ENCODE peak calls at places on chromosomes 6 and 20, in six cellular contexts. V is IMR-90, F is astrocyte of the spinal cord, J is A549, G is GM20000, Z is testis. D is an unnamed sample.

GRCh38 chr20:3398681-3399252 is 8.7 kb downstream of the DNAAF9 start:
- DNase-seq in J (no peak), G (no peak), V (peak), F (no peak), Z (no peak), D (no peak)

GRCh38 chr20:17215167-17215566 is 11.7 kb upstream of the PCSK2 start:
- DNase-seq in G (no peak), V (no peak), J (no peak), Z (no peak), F (no peak), D (no peak)

GRCh38 chr6:159031826-159032225 is 13.0 kb downstream of the TAGAP start:
- DNase-seq in G (no peak), F (no peak), Z (no peak), J (no peak), V (no peak), D (no peak)

GRCh38 chr6:161369339-161369738 is 95.5 kb upstream of the AGPAT4 start:
- DNase-seq in J (peak), V (peak), G (no peak), F (peak), Z (no peak), D (peak)

GRCh38 chr6:148075352-148075751 is 267.3 kb upstream of the SASH1 start:
- DNase-seq in V (no peak), Z (no peak), F (no peak), J (no peak), G (no peak), D (no peak)

GRCh38 chr6:69866351-69867074 is at the start of gene COL19A1:
- DNase-seq in J (no peak), G (peak), V (no peak), Z (peak), F (peak), D (no peak)

GRCh38 chr20:36091561-36092423 is 62.7 kb upstream of the EPB41L1 start:
- DNase-seq in G (no peak), Z (no peak), F (no peak), V (no peak), J (no peak), D (no peak)

GRCh38 chr6:89984926-89985743 is 90.9 kb downstream of the GJA10 start:
- DNase-seq in G (no peak), V (peak), J (no peak), Z (no peak), F (peak), D (no peak)

GRCh38 chr6:129679250-129679649 is 30.7 kb downstream of the ARHGAP18 start:
- DNase-seq in Z (no peak), G (no peak), J (no peak), F (no peak), V (peak), D (no peak)

GRCh38 chr6:89117285-89118108 is at the start of gene SRSF12:
- DNase-seq in G (peak), F (no peak), V (peak), J (peak), Z (peak), D (no peak)

GRCh38 chr20:61965606-61966491 is 99.8 kb downstream of the TAF4 start:
- DNase-seq in V (no peak), J (no peak), Z (peak), F (no peak), G (no peak), D (peak)

GRCh38 chr20:50569864-50570836 is 60.0 kb downstream of the PTPN1 start:
- DNase-seq in J (peak), Z (peak), F (peak), V (peak), G (peak), D (peak)

GRCh38 chr6:45827952-45828530 is 187.6 kb downstream of the CLIC5 start:
- DNase-seq in V (peak), Z (peak), G (no peak), J (no peak), F (no peak), D (no peak)

GRCh38 chr20:35199696-35200095 is 26.8 kb upstream of the MMP24 start:
- DNase-seq in Z (no peak), V (peak), F (peak), J (no peak), G (no peak), D (no peak)

GRCh38 chr6:24935753-24936152 is at the start of gene RIPOR2:
- DNase-seq in G (no peak), V (no peak), J (peak), Z (peak), F (no peak), D (no peak)

GRCh38 chr6:40631760-40632159 is 44.6 kb upstream of the LRFN2 start:
- DNase-seq in F (no peak), V (no peak), G (no peak), J (no peak), Z (peak), D (no peak)

GRCh38 chr6:30615958-30616810 is 859 bp downstream of the PPP1R10 start:
- DNase-seq in V (no peak), Z (no peak), F (peak), G (no peak), J (peak), D (no peak)

GRCh38 chr20:52991783-52992182 is 19.6 kb downstream of the TSHZ2 start:
- DNase-seq in J (no peak), V (no peak), G (no peak), F (no peak), Z (no peak), D (no peak)

GRCh38 chr6:31777667-31778050 is 531 bp upstream of the VWA7 start:
- DNase-seq in F (no peak), Z (no peak), V (no peak), J (no peak), G (no peak), D (no peak)

GRCh38 chr20:57211949-57212889 is 54.2 kb downstream of the BMP7 start:
- DNase-seq in G (no peak), F (peak), Z (peak), V (peak), J (peak), D (peak)

GRCh38 chr6:71454083-71454482 is 165.5 kb downstream of the OGFRL1 start:
- DNase-seq in V (no peak), Z (no peak), G (no peak), F (no peak), J (no peak), D (no peak)

GRCh38 chr6:163127587-163127986 is 286.9 kb upstream of the QKI start:
- DNase-seq in J (no peak), Z (no peak), F (no peak), G (no peak), V (no peak), D (no peak)

GRCh38 chr6:15953152-15953880 is 175.6 kb upstream of the MYLIP start:
- DNase-seq in Z (no peak), F (no peak), V (no peak), G (no peak), J (no peak), D (no peak)

GRCh38 chr6:154367333-154367732 is 10.7 kb upstream of the IPCEF1 start:
- DNase-seq in Z (no peak), V (no peak), J (no peak), F (no peak), G (no peak), D (no peak)

GRCh38 chr20:3350412-3350811 is 57.1 kb downstream of the DNAAF9 start:
- DNase-seq in Z (no peak), F (no peak), G (no peak), J (no peak), V (no peak), D (no peak)

GRCh38 chr6:35553309-35553708 is 40.6 kb upstream of the TULP1 start:
- DNase-seq in F (no peak), J (no peak), G (no peak), V (no peak), Z (no peak), D (no peak)

GRCh38 chr6:157647261-157647915 is 175.7 kb upstream of the SNX9 start:
- DNase-seq in V (no peak), Z (no peak), F (no peak), G (no peak), J (no peak), D (no peak)

GRCh38 chr6:5126214-5126613 is 41.1 kb downstream of the PPP1R3G start:
- DNase-seq in J (no peak), Z (no peak), G (no peak), F (peak), V (peak), D (no peak)

GRCh38 chr6:54286141-54286540 is 22.1 kb upstream of the TINAG start:
- DNase-seq in V (no peak), Z (no peak), J (no peak), F (peak), G (no peak), D (no peak)

GRCh38 chr20:41376349-41376748 is 9.7 kb upstream of the EMILIN3 start:
- DNase-seq in F (no peak), Z (no peak), V (no peak), J (no peak), G (no peak), D (peak)

GRCh38 chr6:5213851-5214507 is 46.8 kb downstream of the LYRM4 start:
- DNase-seq in Z (no peak), G (no peak), F (peak), J (no peak), V (peak), D (no peak)

GRCh38 chr6:42276008-42276890 is 58.6 kb upstream of the MRPS10 start:
- DNase-seq in F (peak), V (no peak), G (no peak), Z (peak), J (no peak), D (no peak)

GRCh38 chr6:52164319-52165094 is 21.7 kb upstream of the IL17A start:
- DNase-seq in F (no peak), Z (no peak), G (no peak), V (no peak), J (no peak), D (no peak)

GRCh38 chr6:108161724-108162282 is 4.0 kb upstream of the NR2E1 start:
- DNase-seq in G (no peak), F (no peak), J (no peak), Z (no peak), V (no peak), D (no peak)

GRCh38 chr6:42960243-42961019 is at the start of gene GNMT:
- DNase-seq in J (peak), G (peak), F (no peak), V (no peak), Z (peak), D (peak)

GRCh38 chr6:43509984-43510826 is at the start of gene LRRC73:
- DNase-seq in Z (peak), G (peak), J (peak), F (peak), V (peak), D (no peak)

GRCh38 chr6:166998256-166999144 is 697 bp upstream of the CEP43 start:
- DNase-seq in F (no peak), V (no peak), Z (peak), J (peak), G (peak), D (peak)

GRCh38 chr6:33797635-33798342 is 6.0 kb downstream of the MLN start:
- DNase-seq in F (no peak), V (no peak), G (no peak), Z (no peak), J (no peak), D (no peak)
- TF ChIP-seq CTCF in F (no peak), V (no peak), G (no peak), Z (no peak), J (no peak), D (no peak)

DNA sequence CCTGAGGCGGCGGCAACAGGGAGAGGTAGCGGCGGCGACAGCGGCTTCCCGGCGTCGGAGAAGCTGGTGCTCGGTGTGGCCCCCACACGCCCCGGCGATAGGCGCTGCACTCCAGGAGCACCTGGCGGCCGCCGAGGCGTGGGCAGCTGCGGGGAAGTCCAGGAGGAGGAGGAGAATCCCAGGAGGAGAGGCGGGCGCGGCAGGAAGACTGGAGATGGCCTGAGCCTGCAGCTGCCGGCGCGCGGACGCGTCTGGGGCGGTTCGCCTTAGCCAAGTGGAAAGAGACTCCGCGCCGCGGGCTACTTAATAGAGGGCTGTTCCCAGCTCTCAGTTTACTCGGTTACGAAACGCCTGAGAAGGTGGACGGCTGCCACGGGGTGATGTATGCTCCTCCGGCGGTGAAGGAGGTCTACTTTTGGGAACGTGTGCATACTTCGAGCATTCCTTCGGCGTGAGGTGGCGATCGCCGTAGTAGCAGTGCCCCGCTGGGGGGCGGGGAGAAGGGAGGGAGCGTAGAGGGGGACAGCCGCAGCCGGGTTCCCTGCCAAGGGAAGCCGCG is at the start of gene COL12A1:
- DNase-seq in V (peak), Z (peak), F (peak), J (peak), G (peak), D (peak)
- TF ChIP-seq CTCF in V (no peak), Z (no peak), F (peak), J (no peak), G (no peak), D (no peak)

GRCh38 chr20:25083773-25084615 is 2.1 kb upstream of the VSX1 start:
- DNase-seq in F (no peak), J (no peak), G (no peak), Z (no peak), V (no peak), D (peak)

GRCh38 chr20:25082498-25082873 is 545 bp upstream of the VSX1 start:
- DNase-seq in J (peak), V (no peak), Z (no peak), F (no peak), G (no peak), D (peak)

GRCh38 chr20:25083141-25083772 is 1.3 kb upstream of the VSX1 start:
- DNase-seq in Z (no peak), V (no peak), J (no peak), G (no peak), F (no peak), D (peak)

GRCh38 chr20:25085756-25086495 is 4.0 kb upstream of the VSX1 start:
- DNase-seq in F (no peak), G (no peak), J (no peak), Z (no peak), V (no peak), D (peak)

DNA sequence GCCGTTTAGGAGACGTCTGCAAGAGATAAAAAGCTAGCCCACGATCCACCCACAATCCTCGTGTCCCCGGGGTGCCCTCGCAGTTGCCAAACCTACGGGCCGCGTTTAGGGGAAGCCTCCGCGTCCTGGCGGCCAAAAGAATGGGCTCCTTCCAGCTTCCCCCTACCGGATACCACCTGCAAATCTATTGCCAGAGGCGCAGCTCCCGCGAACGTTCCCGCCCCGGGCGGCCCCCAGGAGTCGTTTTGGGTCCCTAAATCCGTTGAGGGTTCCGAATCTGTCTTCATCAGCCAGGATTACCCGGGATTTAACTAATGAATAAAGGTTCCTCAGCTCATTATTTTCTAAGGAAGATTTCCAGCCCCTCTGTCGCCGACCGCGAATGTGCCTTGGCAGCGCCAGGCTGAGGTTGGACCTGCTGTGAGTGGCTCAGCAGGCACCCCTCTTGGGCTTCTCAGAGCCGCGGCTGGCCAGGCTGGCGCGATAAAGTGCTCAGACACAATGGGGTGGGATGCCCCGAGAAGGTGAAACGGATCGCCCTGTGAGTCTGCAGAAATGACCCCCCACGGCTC is 2.8 kb upstream of the VSX1 start:
- DNase-seq in J (no peak), F (no peak), Z (no peak), V (no peak), G (no peak), D (peak)
- TF ChIP-seq CTCF in J (no peak), F (no peak), Z (no peak), V (no peak), G (no peak), D (no peak)

GRCh38 chr6:17987576-17988421 is at the start of gene KIF13A:
- DNase-seq in J (peak), Z (peak), V (peak), G (peak), F (peak), D (no peak)
- TF ChIP-seq CTCF in J (peak), Z (peak), V (peak), G (peak), F (no peak), D (no peak)